ENCODE peak calls at places on chromosomes 2 and 18, in ten cellular contexts. P, R, M, T, Q, H, Y, Z, X and O are unnamed samples. For H3K4me1, the result is how much of the 10 kb centered on the place peaks cover.

GRCh38 chr2:158045362-158045761 is 56.3 kb upstream of the UPP2 start:
- DNase-seq in H (no peak), P (no peak), Q (no peak), M (no peak), R (no peak), Z (no peak), T (no peak), X (peak), Y (peak), O (no peak)

GRCh38 chr2:72153924-72154323 is 6.3 kb upstream of the CYP26B1 start:
- DNase-seq in Q (no peak), P (no peak), R (no peak), H (no peak), Y (no peak), X (no peak), T (peak), Z (no peak), M (no peak), O (no peak)

GRCh38 chr2:237875234-237876055 is 16.0 kb downstream of the RAMP1 start:
- DNase-seq in X (no peak), H (no peak), R (no peak), Q (no peak), M (peak), Y (no peak), T (no peak), P (peak), Z (no peak), O (no peak)

GRCh38 chr2:167875524-167875923 is 371.9 kb downstream of the STK39 start:
- DNase-seq in Q (no peak), Z (no peak), T (no peak), R (no peak), X (no peak), Y (no peak), H (no peak), P (no peak), M (no peak), O (no peak)

GRCh38 chr18:4511166-4511565 is 56.1 kb upstream of the DLGAP1 start:
- DNase-seq in M (no peak), P (no peak), R (no peak), Q (peak), Z (no peak), Y (no peak), H (no peak), T (no peak), X (peak), O (no peak)

GRCh38 chr18:58562146-58562998 is 66.5 kb downstream of the ALPK2 start:
- DNase-seq in X (no peak), M (no peak), T (no peak), Q (no peak), P (no peak), R (no peak), Y (no peak), Z (no peak), H (no peak), O (no peak)

GRCh38 chr2:158923180-158923594 is 45.3 kb upstream of the TANC1 start:
- DNase-seq in Q (peak), R (no peak), M (no peak), T (no peak), Z (no peak), X (no peak), P (no peak), Y (no peak), H (no peak), O (peak)

GRCh38 chr18:59646228-59646945 is 50.8 kb downstream of the CCBE1 start:
- DNase-seq in T (no peak), H (no peak), Z (peak), P (no peak), M (no peak), Q (no peak), Y (no peak), R (no peak), X (no peak), O (no peak)

GRCh38 chr2:110667061-110667460 is 10.8 kb downstream of the BUB1 start:
- DNase-seq in T (no peak), X (no peak), M (no peak), P (no peak), Q (no peak), H (no peak), R (no peak), Z (no peak), Y (no peak), O (no peak)

GRCh38 chr18:79797518-79798345 is at the start of gene KCNG2:
- DNase-seq in M (peak), T (no peak), Z (peak), Y (no peak), P (peak), Q (peak), X (peak), R (no peak), H (no peak), O (no peak)

GRCh38 chr2:138752231-138752956 is 27.8 kb downstream of the NXPH2 start:
- DNase-seq in R (no peak), Z (no peak), M (no peak), X (no peak), Q (no peak), P (no peak), H (no peak), T (no peak), Y (no peak), O (no peak)

GRCh38 chr2:4140284-4140962 is 437.0 kb downstream of the DCDC2C start:
- DNase-seq in T (no peak), M (no peak), R (no peak), X (no peak), Q (no peak), Y (peak), Z (no peak), P (peak), H (no peak), O (no peak)

GRCh38 chr2:161972866-161973265 is 101.1 kb downstream of the DPP4 start:
- DNase-seq in M (no peak), P (no peak), Y (no peak), X (no peak), T (no peak), Z (no peak), R (no peak), Q (no peak), H (no peak), O (no peak)

GRCh38 chr2:70992945-70993688 is 1.6 kb downstream of the TEX261 start:
- DNase-seq in M (peak), T (no peak), X (no peak), Z (peak), H (no peak), P (no peak), Y (no peak), Q (no peak), R (no peak), O (no peak)

GRCh38 chr2:96091141-96091710 is 25.1 kb downstream of the ADRA2B start:
- DNase-seq in Q (no peak), Z (no peak), M (peak), T (no peak), X (no peak), H (no peak), Y (peak), R (peak), P (no peak), O (peak)

GRCh38 chr2:62287895-62288589 is 92.1 kb downstream of the B3GNT2 start:
- DNase-seq in M (peak), X (peak), P (no peak), Y (peak), Z (peak), H (peak), T (peak), R (peak), Q (peak), O (peak)

GRCh38 chr2:23286765-23287155 is 98.2 kb upstream of the KLHL29 start:
- DNase-seq in Y (peak), M (peak), X (no peak), T (no peak), Z (peak), R (no peak), P (no peak), Q (no peak), H (peak), O (no peak)

GRCh38 chr2:145724499-145724898 is 1204.6 kb upstream of the ZEB2 start:
- DNase-seq in Q (no peak), M (no peak), P (no peak), Y (no peak), X (no peak), H (no peak), T (no peak), Z (peak), R (no peak), O (no peak)

GRCh38 chr2:30141136-30141535 is 5.7 kb upstream of the YPEL5 start:
- DNase-seq in Z (no peak), T (no peak), Q (no peak), P (no peak), H (no peak), M (no peak), Y (no peak), R (no peak), X (peak), O (no peak)

GRCh38 chr2:62178741-62179271 is 17.1 kb upstream of the B3GNT2 start:
- DNase-seq in Z (peak), Y (peak), R (no peak), Q (no peak), P (no peak), M (no peak), T (peak), H (no peak), X (no peak), O (no peak)

GRCh38 chr2:45585267-45585861 is 25.7 kb downstream of the SRBD1 start:
- DNase-seq in T (no peak), Z (peak), X (peak), M (no peak), H (no peak), R (no peak), Q (peak), P (no peak), Y (peak), O (peak)

GRCh38 chr2:229445501-229446294 is 174.6 kb upstream of the PID1 start:
- DNase-seq in H (peak), Q (no peak), R (no peak), T (no peak), Y (peak), Z (peak), X (peak), P (no peak), M (peak), O (no peak)

GRCh38 chr2:15734871-15735737 is 143.4 kb downstream of the DDX1 start:
- DNase-seq in R (no peak), P (no peak), M (no peak), Y (no peak), X (no peak), Z (no peak), T (no peak), Q (no peak), H (no peak), O (no peak)

GRCh38 chr2:15735738-15736326 is 144.2 kb downstream of the DDX1 start:
- DNase-seq in Y (no peak), R (no peak), X (no peak), Q (no peak), Z (no peak), T (no peak), M (no peak), H (no peak), P (no peak), O (no peak)

GRCh38 chr2:15732341-15733077 is 140.8 kb downstream of the DDX1 start:
- DNase-seq in Q (no peak), X (no peak), M (no peak), Y (no peak), Z (no peak), H (no peak), T (no peak), P (no peak), R (no peak), O (no peak)

GRCh38 chr2:15731889-15732271 is 140.2 kb downstream of the DDX1 start:
- DNase-seq in Y (no peak), T (no peak), X (no peak), P (no peak), M (no peak), R (no peak), H (no peak), Z (no peak), Q (no peak), O (no peak)

GRCh38 chr2:15733867-15734765 is 142.4 kb downstream of the DDX1 start:
- DNase-seq in X (peak), R (peak), Y (peak), Z (peak), Q (no peak), T (peak), H (no peak), M (no peak), P (no peak), O (peak)
- H3K4me3 ChIP-seq in X (no peak), R (no peak), Y (no peak), Z (peak), Q (no peak), T (no peak), H (no peak), M (no peak), P (no peak), O (no peak)

GRCh38 chr2:43224571-43225092 is 1.8 kb downstream of the ZFP36L2 start:
- DNase-seq in P (peak), X (peak), Z (peak), Y (peak), M (peak), T (no peak), H (no peak), Q (no peak), R (no peak), O (peak)
- H3K4me1 ChIP-seq in P (under half), X (half or more), Z (under half), Y (half or more), M (under half), T (under half), H (half or more), Q (half or more), R (under half), O (under half)

DNA sequence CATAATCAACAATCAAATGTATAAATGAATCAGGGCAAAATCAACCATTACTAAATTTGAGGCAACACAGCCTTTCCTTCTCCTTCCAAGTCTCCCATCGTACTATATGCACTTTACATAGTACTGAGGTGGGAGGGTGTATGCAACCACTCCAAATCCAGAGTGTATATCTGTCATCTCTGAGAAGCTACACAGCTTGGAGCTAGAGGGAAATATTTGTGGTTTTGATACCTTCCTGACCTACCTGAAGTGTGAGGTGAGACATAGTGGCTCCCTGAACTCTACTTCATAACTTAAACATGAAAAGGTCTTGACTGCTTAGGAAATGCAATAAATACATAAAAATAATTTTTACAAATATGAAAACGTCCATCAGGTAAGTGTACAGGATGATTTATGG is 30.1 kb upstream of the SLC40A1 start:
- DNase-seq in T (no peak), P (no peak), H (no peak), Y (no peak), Q (no peak), X (no peak), R (no peak), M (no peak), Z (no peak), O (no peak)
- H3K4me3 ChIP-seq in T (no peak), P (no peak), H (no peak), Y (no peak), Q (no peak), X (no peak), R (no peak), M (no peak), Z (no peak), O (no peak)

DNA sequence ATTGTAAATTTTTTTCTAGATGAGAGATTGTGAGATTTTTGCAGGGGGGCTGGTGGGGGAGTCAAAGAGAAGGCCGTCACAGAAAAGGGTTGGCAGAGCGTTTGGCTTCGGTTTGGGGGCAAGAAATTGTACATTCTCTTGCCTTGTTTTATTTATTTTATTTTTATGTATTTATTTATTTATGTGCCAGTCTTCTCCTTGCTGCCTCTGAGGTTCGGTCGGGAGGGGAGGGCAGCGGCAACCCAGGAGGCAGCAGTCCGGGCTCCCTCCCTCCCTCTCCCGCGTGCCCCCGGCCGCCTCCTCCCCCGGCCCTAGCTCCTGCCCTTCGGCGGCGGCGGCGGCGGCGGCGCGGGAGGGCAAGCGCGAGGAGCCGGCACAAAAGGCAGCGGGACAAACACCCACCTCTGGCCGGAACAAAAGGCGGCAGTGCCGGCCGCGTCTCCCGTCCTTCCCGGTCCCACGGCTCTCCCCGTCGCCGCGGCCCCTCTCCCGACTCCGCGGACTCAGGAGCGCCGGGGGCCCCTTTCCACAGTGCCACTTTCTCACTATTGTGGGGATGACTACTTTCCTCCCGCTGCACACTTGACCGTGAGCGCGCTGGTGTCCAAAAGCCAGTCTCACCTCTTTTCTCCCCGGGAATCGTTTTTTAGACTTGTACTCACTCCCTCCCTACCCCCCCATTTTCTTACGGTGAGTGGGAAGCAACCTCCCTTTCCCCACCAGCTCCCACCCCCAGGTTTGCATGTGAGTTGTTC is 1.2 kb downstream of the BCL11A start:
- DNase-seq in P (peak), X (peak), Z (peak), T (no peak), R (no peak), Q (no peak), H (no peak), M (no peak), Y (peak), O (peak)
- H3K4me1 ChIP-seq in P (under half), X (under half), Z (under half), T (under half), R (half or more), Q (under half), H (half or more), M (under half), Y (under half), O (under half)

GRCh38 chr2:231671617-231672350 is 36.5 kb upstream of the PTMA start:
- DNase-seq in M (no peak), P (no peak), Q (no peak), T (peak), Y (no peak), H (no peak), R (peak), Z (no peak), X (no peak), O (no peak)

GRCh38 chr2:231670892-231671616 is 37.3 kb upstream of the PTMA start:
- DNase-seq in P (no peak), Z (peak), Q (peak), T (no peak), H (no peak), M (no peak), X (peak), Y (no peak), R (peak), O (no peak)

GRCh38 chr2:231673348-231673770 is 35.0 kb upstream of the PTMA start:
- DNase-seq in X (peak), M (no peak), T (peak), H (peak), Z (no peak), R (peak), Q (no peak), Y (no peak), P (peak), O (peak)

GRCh38 chr2:231674587-231675334 is 33.6 kb upstream of the PTMA start:
- DNase-seq in H (no peak), Q (peak), P (peak), Y (peak), R (peak), Z (peak), T (peak), M (peak), X (peak), O (peak)

DNA sequence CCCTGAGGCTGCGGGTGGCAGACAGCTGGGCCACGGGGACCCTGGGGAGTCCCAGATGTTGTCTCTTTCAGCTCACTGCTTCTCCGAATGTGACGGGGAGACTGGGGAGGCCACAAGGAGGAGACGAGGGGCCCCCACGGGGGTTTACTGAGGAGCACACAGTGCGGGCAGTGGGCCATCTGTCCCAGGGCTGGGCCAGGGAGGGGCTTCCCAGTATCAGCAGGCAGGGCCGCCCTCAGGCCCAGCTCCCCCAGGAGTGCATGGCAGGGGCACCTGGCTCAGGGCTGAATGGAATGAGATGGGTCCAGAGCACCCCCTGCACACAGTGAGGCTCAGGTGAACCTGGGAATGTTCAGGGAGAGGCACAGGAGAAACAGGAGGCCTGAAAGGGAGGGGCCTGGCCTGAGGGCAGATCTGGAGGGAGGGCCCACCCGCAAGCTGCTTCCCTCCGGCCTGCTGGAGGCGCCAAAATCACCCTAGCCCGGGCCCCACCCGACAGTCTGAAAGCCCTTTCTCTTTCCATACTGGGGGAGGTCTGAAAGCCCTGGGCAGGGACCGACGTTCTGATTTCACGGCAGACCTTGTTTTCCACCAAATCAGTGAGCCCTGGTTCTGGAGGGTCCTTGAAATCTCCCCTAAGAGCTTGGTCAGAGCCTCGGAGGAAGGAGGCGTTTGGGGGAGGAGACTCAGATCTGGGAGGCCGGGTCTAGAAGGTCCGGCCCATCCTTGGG is 35.5 kb upstream of the PTMA start:
- DNase-seq in Y (no peak), X (peak), M (no peak), H (no peak), Z (peak), Q (peak), T (peak), P (no peak), R (peak), O (peak)
- H3K4me3 ChIP-seq in Y (no peak), X (peak), M (no peak), H (peak), Z (no peak), Q (no peak), T (no peak), P (peak), R (no peak), O (peak)

GRCh38 chr2:85244798-85245197 is 83.0 kb downstream of the TGOLN2 start:
- DNase-seq in M (no peak), H (no peak), R (no peak), Z (no peak), T (no peak), Y (no peak), P (no peak), Q (no peak), X (no peak), O (no peak)

GRCh38 chr2:85247591-85247990 is 80.2 kb downstream of the TGOLN2 start:
- DNase-seq in R (no peak), X (no peak), T (no peak), Z (no peak), Q (peak), Y (no peak), H (no peak), M (no peak), P (no peak), O (peak)

GRCh38 chr2:85246348-85246747 is 81.4 kb downstream of the TGOLN2 start:
- DNase-seq in H (no peak), Z (peak), X (no peak), T (no peak), M (no peak), Y (no peak), P (no peak), R (no peak), Q (peak), O (peak)

GRCh38 chr2:85243101-85244072 is 84.4 kb downstream of the TGOLN2 start:
- DNase-seq in X (peak), H (peak), Q (peak), Y (peak), P (no peak), Z (peak), T (peak), M (peak), R (peak), O (peak)

DNA sequence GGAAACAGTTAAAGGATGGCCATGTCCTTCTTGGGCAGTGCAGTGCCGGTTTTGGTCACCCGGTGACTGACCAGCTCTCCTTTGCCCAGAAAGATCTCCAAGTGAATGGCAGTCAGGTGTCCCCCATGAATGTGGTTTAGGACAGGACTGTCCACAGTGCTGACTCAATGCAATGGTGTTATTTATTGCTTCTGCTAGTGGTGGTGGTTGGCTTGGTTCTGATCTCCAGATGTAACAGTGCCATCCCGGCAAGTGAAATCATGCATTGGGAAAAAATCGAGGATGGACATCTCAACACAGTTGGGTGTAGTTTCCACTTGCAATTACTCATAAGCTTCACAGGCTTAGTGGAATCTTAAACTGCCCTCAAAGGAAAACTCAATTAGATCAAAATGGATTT is 81.9 kb downstream of the TGOLN2 start:
- DNase-seq in Z (peak), Q (no peak), P (no peak), X (no peak), Y (no peak), M (no peak), H (no peak), R (no peak), T (no peak), O (no peak)
- H3K4me1 ChIP-seq in Z (under half), Q (half or more), P (under half), X (under half), Y (under half), M (under half), H (under half), R (under half), T (under half), O (under half)

GRCh38 chr2:183740241-183740640 is 616.0 kb downstream of the NUP35 start:
- DNase-seq in Y (no peak), X (no peak), M (no peak), R (peak), P (no peak), Z (no peak), H (no peak), Q (no peak), T (no peak), O (no peak)
- H3K4me3 ChIP-seq in Y (no peak), X (no peak), M (no peak), R (no peak), P (no peak), Z (no peak), H (no peak), Q (no peak), T (no peak), O (no peak)